ENCODE peak calls at places on chromosome 17, in nine cellular contexts. H is AG10803, T is Calu3, K is caudate nucleus, Y is suprapubic skin, R is AG09309, S is iPS-NIHi11, N is MV-4-11, L is ELF-1. D is an unnamed sample.

GRCh38 chr17:20095366-20096080 is 86.4 kb downstream of the SPECC1 start:
- DNase-seq in H (peak), T (peak), K (peak), Y (no peak), R (no peak), S (peak), N (peak), L (peak), D (no peak)

GRCh38 chr17:1872254-1872653 is 42.4 kb downstream of the RPA1 start:
- DNase-seq in H (no peak), T (no peak), K (no peak), Y (no peak), R (no peak), S (no peak), N (no peak), L (no peak), D (no peak)

GRCh38 chr17:51119415-51120356 is 982 bp downstream of the SPAG9 start:
- DNase-seq in H (peak), T (peak), K (peak), Y (peak), R (no peak), S (peak), N (peak), L (peak), D (peak)

GRCh38 chr17:62995377-62995885 is 29.4 kb downstream of the TANC2 start:
- DNase-seq in H (peak), T (peak), K (no peak), Y (no peak), R (no peak), S (peak), N (peak), L (peak), D (peak)

GRCh38 chr17:2837147-2837561 is 40.9 kb downstream of the RAP1GAP2 start:
- DNase-seq in H (no peak), T (no peak), K (no peak), Y (no peak), R (no peak), S (no peak), N (no peak), L (no peak), D (peak)

GRCh38 chr17:73658821-73659220 is 14.6 kb upstream of the SDK2 start:
- DNase-seq in H (no peak), T (no peak), K (no peak), Y (no peak), R (no peak), S (no peak), N (no peak), L (no peak), D (no peak)

GRCh38 chr17:4739122-4740024 is at the start of the genes CXCL16 and ZMYND15:
- DNase-seq in H (peak), T (peak), K (no peak), Y (peak), R (no peak), S (peak), N (no peak), L (no peak), D (no peak)

GRCh38 chr17:56994009-56994792 is 16.3 kb downstream of the SCPEP1 start:
- DNase-seq in H (peak), T (peak), K (no peak), Y (no peak), R (peak), S (no peak), N (no peak), L (no peak), D (no peak)

GRCh38 chr17:1031711-1032110 is 34.8 kb downstream of the TIMM22 start:
- DNase-seq in H (peak), T (no peak), K (no peak), Y (no peak), R (no peak), S (peak), N (no peak), L (no peak), D (no peak)

GRCh38 chr17:67942810-67943209 is 53.5 kb downstream of the C17orf58 start:
- DNase-seq in H (no peak), T (peak), K (no peak), Y (no peak), R (no peak), S (no peak), N (no peak), L (no peak), D (no peak)

GRCh38 chr17:58595194-58595792 is 80.9 kb upstream of the MTMR4 start:
- DNase-seq in H (no peak), T (no peak), K (no peak), Y (no peak), R (no peak), S (no peak), N (no peak), L (no peak), D (no peak)

GRCh38 chr17:60353773-60354172 is 38.2 kb downstream of the USP32 start:
- DNase-seq in H (peak), T (no peak), K (no peak), Y (no peak), R (no peak), S (no peak), N (no peak), L (no peak), D (no peak)

GRCh38 chr17:76727745-76728456 is 1.3 kb downstream of the METTL23 start:
- DNase-seq in H (no peak), T (no peak), K (no peak), Y (no peak), R (no peak), S (no peak), N (peak), L (no peak), D (no peak)

GRCh38 chr17:53912117-53912516 is 89.4 kb downstream of the KIF2B start:
- DNase-seq in H (no peak), T (no peak), K (no peak), Y (no peak), R (no peak), S (no peak), N (no peak), L (no peak), D (no peak)

GRCh38 chr17:29103341-29103740 is 60.4 kb downstream of the PIPOX start:
- DNase-seq in H (no peak), T (no peak), K (no peak), Y (no peak), R (no peak), S (no peak), N (no peak), L (no peak), D (no peak)

GRCh38 chr17:12985431-12986285 is 32.2 kb downstream of the ELAC2 start:
- DNase-seq in H (peak), T (no peak), K (no peak), Y (no peak), R (no peak), S (no peak), N (no peak), L (no peak), D (no peak)

GRCh38 chr17:3712811-3713463 is 10.8 kb upstream of the HASPIN start:
- DNase-seq in H (no peak), T (no peak), K (no peak), Y (no peak), R (no peak), S (no peak), N (no peak), L (no peak), D (no peak)

GRCh38 chr17:4204676-4205075 is 59.1 kb downstream of the ANKFY1 start:
- DNase-seq in H (peak), T (no peak), K (no peak), Y (peak), R (peak), S (no peak), N (no peak), L (no peak), D (no peak)

GRCh38 chr17:68198931-68199836 is 48.7 kb upstream of the AMZ2 start:
- DNase-seq in H (no peak), T (peak), K (no peak), Y (peak), R (no peak), S (peak), N (no peak), L (peak), D (peak)

GRCh38 chr17:63919311-63919723 is 678 bp upstream of the GH1 start:
- DNase-seq in H (peak), T (peak), K (no peak), Y (no peak), R (peak), S (peak), N (peak), L (peak), D (peak)

GRCh38 chr17:39084558-39084957 is 66.9 kb downstream of the PLXDC1 start:
- DNase-seq in H (no peak), T (no peak), K (no peak), Y (no peak), R (no peak), S (no peak), N (no peak), L (no peak), D (no peak)

GRCh38 chr17:47603830-47604229 is 45.9 kb upstream of the KPNB1 start:
- DNase-seq in H (no peak), T (no peak), K (no peak), Y (no peak), R (no peak), S (no peak), N (no peak), L (no peak), D (no peak)

GRCh38 chr17:34465756-34466155 is 102.7 kb upstream of the CCL1 start:
- DNase-seq in H (no peak), T (no peak), K (no peak), Y (no peak), R (no peak), S (no peak), N (no peak), L (no peak), D (no peak)

GRCh38 chr17:7336240-7337175 is at the start of gene ACAP1:
- DNase-seq in H (no peak), T (no peak), K (no peak), Y (no peak), R (no peak), S (peak), N (peak), L (no peak), D (peak)

GRCh38 chr17:4881761-4882555 is 17.4 kb upstream of the C17orf107 start:
- DNase-seq in H (no peak), T (peak), K (peak), Y (peak), R (no peak), S (peak), N (no peak), L (peak), D (peak)

GRCh38 chr17:32283745-32284207 is 18.1 kb downstream of the RHBDL3 start:
- DNase-seq in H (peak), T (no peak), K (peak), Y (no peak), R (no peak), S (no peak), N (no peak), L (no peak), D (no peak)

GRCh38 chr17:35612924-35613521 is 25.9 kb downstream of the AP2B1 start:
- DNase-seq in H (peak), T (peak), K (no peak), Y (no peak), R (no peak), S (peak), N (peak), L (peak), D (no peak)

GRCh38 chr17:33983824-33984574 is 271.1 kb upstream of the CCL2 start:
- DNase-seq in H (no peak), T (no peak), K (no peak), Y (no peak), R (no peak), S (no peak), N (no peak), L (no peak), D (no peak)